ENCODE peak calls at places on chromosomes 16 and 17, in eight cellular contexts. O is endothelial cell of umbilical vein; Y is stomach; L is adrenal gland; W is naive thymus-derived CD4-positive, alpha-beta T cell; Z is cardiac muscle cell; E is iPS DF 6.9; X is transverse colon. H is an unnamed sample. For H3K36me3, the result is how much of the 10 kb centered on the place peaks cover.

GRCh38 chr16:28063611-28064061 is at the start of gene GSG1L:
- DNase-seq in Z (no peak), Y (no peak), E (no peak), W (no peak), O (no peak), X (no peak), L (no peak), H (no peak)

GRCh38 chr16:56965149-56965938 is 3.6 kb downstream of the CETP start:
- DNase-seq in Y (no peak), O (no peak), Z (no peak), X (no peak), W (no peak), E (no peak), L (no peak), H (no peak)

GRCh38 chr17:9115446-9116265 is 94.3 kb downstream of the NTN1 start:
- DNase-seq in E (peak), Y (peak), Z (peak), X (peak), L (peak), W (peak), O (peak), H (peak)

GRCh38 chr17:47651704-47652103 is 2.0 kb downstream of the KPNB1 start:
- DNase-seq in W (no peak), Y (no peak), X (no peak), Z (no peak), L (no peak), E (no peak), O (no peak), H (no peak)

GRCh38 chr17:43528319-43528987 is 17.7 kb downstream of the ETV4 start:
- DNase-seq in E (no peak), W (no peak), Y (no peak), O (no peak), L (peak), Z (peak), X (peak), H (no peak)

GRCh38 chr17:50841949-50842354 is 6.6 kb downstream of the WFIKKN2 start:
- DNase-seq in Z (peak), L (peak), E (no peak), W (peak), O (peak), X (peak), Y (peak), H (peak)

GRCh38 chr17:49180998-49181635 is 29.3 kb downstream of the GNGT2 start:
- DNase-seq in Z (no peak), Y (no peak), X (no peak), L (no peak), O (no peak), W (no peak), E (no peak), H (no peak)

GRCh38 chr17:76246080-76247066 is 6.1 kb upstream of the RNF157 start:
- DNase-seq in E (no peak), Y (no peak), O (no peak), X (peak), L (no peak), W (no peak), Z (peak), H (peak)

GRCh38 chr17:43333438-43333943 is 65.3 kb upstream of the ARL4D start:
- DNase-seq in Y (no peak), E (no peak), L (no peak), W (no peak), O (no peak), Z (no peak), X (no peak), H (no peak)

GRCh38 chr17:4098516-4099209 is 44.2 kb downstream of the ZZEF1 start:
- DNase-seq in W (no peak), E (no peak), X (no peak), Y (no peak), L (no peak), Z (no peak), O (peak), H (no peak)

DNA sequence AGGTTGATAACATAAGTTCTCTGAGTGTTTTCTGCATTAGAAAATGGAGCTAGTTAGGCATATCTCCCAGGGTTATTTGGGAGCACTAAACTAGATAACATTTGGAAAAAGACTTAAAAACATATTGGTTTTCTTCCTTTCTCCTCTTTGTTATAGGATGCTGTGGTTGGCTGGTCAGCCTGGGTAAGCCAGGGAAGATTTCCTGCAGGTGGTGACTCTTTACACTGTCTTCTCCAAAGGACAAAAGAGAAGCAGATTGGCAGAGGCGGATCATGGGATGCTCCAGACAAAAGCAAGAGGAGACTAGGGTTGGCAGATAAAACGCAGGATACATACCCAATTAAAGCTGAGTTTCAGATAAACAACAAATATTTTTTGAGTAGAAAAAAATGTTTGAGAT is 6.2 kb upstream of the CRYBA1 start:
- DNase-seq in Y (no peak), L (no peak), Z (no peak), W (no peak), X (no peak), E (no peak), O (no peak), H (no peak)
- H3K4me3 ChIP-seq in Y (no peak), L (no peak), Z (no peak), W (no peak), X (no peak), E (no peak), O (no peak), H (no peak)

DNA sequence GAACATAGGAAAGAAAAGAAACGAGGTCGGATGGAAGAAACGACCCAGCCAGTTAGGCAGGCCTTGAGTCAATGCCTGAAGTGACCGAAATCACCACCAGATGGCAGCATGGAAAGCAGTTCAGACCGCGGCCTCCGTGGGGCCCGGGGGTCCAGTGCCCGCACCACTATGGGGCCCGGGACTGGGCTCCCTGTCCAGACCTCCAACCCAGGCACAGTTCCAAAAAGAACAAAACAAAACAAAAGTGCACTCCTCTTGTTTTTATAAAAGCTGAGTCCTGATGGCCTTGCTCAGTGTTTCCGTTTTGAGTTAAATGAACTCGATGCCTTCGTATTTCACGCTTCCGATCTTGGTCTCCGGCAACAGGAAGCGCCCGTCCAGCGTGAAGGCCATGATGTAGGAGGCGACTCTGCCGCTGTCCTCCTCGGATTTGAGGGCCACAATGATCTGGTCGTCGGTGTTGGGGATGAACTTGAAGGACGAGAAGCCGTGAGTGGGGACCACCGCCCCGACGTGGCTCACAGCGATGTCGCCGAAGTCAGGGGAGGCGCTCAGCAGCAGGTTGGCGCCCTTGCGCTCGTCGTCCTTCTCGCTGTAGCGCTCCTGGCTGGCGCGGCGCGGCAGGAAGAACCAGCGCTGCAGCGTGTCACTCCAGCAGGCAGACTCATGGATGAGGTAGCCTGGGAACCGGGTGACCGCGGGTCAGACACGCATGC is 13.7 kb upstream of the LGALS3BP start:
- DNase-seq in E (no peak), Z (peak), X (peak), L (peak), Y (peak), W (peak), O (peak), H (peak)
- H3K36me3 ChIP-seq in E (under half), Z (under half), X (under half), L (half or more), Y (half or more), W (half or more), O (under half), H (half or more)

GRCh38 chr16:25256821-25257503 is 683 bp downstream of the ZKSCAN2 start:
- DNase-seq in O (no peak), Y (no peak), Z (peak), X (peak), E (no peak), W (no peak), L (peak), H (no peak)
- H3K27ac ChIP-seq in O (peak), Y (peak), Z (peak), X (peak), E (no peak), W (peak), L (peak), H (peak)

DNA sequence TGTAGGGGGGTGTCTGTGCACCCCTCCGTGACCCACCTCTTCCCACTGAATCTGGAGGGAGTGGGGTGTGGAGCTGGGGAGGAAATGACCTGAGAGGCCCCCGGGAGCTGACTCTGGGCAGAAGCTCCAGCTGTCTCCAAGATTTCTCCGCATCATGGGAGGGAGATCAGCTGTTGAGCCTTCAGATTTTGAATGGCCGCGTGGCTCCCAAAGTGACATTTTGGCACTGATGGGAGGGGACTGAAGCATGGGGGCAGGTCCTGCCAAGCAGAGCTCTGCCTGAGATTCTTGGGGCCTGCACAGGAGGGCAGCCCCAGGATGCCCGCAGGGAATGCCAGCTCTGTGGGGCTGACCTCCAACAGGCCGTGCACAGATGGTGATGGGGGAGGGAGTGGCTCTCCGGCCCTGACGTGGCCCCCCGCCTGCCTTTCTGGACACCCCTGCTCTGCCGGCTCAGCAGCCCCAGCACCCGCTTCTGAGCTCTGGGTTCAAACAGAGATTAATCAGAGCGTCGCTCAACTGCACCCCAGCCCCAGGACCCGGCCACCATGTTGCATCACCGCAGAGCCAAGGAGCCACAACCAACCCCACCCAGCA is 25.3 kb upstream of the UBE2I start:
- DNase-seq in Z (no peak), X (no peak), W (no peak), L (no peak), Y (no peak), O (no peak), E (no peak), H (no peak)
- H3K4me3 ChIP-seq in Z (no peak), X (no peak), W (no peak), L (no peak), Y (no peak), O (no peak), E (no peak), H (no peak)

GRCh38 chr17:65963179-65963578 is 228.8 kb downstream of the CEP112 start:
- DNase-seq in W (no peak), O (no peak), X (no peak), L (no peak), Z (no peak), E (no peak), Y (no peak), H (no peak)
- H3K36me3 ChIP-seq in W (under half), O (under half), X (under half), L (under half), Z (under half), E (under half), Y (under half), H (under half)

H was measured in CD4-positive, CD25-positive, alpha-beta regulatory T cell.